ENCODE peak calls at places on chromosomes 11 and 22, in nine cellular contexts. Y is CD8-positive, alpha-beta T cell; T is heart right ventricle; N is HAP-1; F is H9; U is body of pancreas; S is psoas muscle; E is uterus; G is A673. B is an unnamed sample.

GRCh38 chr11:43943931-43944751 is 1.7 kb downstream of the C11orf96 start:
- DNase-seq in F (no peak), T (peak; percentile 44), E (no peak), S (peak; percentile 38), N (no peak), G (no peak), Y (no peak), U (no peak), B (peak; percentile 77)

GRCh38 chr11:70521475-70522260 is 123.3 kb downstream of the CTTN start:
- DNase-seq in E (no peak), G (no peak), N (no peak), S (no peak), F (no peak), Y (no peak), U (peak; percentile 26), T (no peak), B (no peak)

GRCh38 chr22:19378362-19378711 is 53.2 kb downstream of the HIRA start:
- DNase-seq in G (no peak), U (no peak), T (no peak), S (no peak), F (no peak), E (no peak), Y (no peak), N (no peak), B (no peak)

GRCh38 chr11:17513853-17514252 is 30.4 kb downstream of the USH1C start:
- DNase-seq in G (no peak), N (no peak), E (no peak), F (no peak), U (no peak), S (no peak), Y (no peak), T (no peak), B (no peak)

GRCh38 chr11:112620621-112621394 is 340.4 kb upstream of the NCAM1 start:
- DNase-seq in N (no peak), E (no peak), S (no peak), U (peak; percentile 53), F (no peak), Y (no peak), T (no peak), G (no peak), B (no peak)

GRCh38 chr22:22593964-22594656 is 35.0 kb upstream of the PRAME start:
- DNase-seq in N (peak; percentile 63), T (peak; percentile 23), F (peak; percentile 63), S (no peak), G (peak; percentile 78), U (peak; percentile 40), E (peak; percentile 17), Y (peak; percentile 25), B (no peak)

GRCh38 chr11:5204787-5205186 is 4.3 kb upstream of the OR51V1 start:
- DNase-seq in S (no peak), E (no peak), N (no peak), Y (no peak), F (no peak), G (no peak), T (no peak), U (no peak), B (no peak)

GRCh38 chr11:71448257-71449161 is at the start of gene DHCR7:
- DNase-seq in U (peak; percentile 96), S (peak; percentile 95), G (peak; percentile 98), Y (peak; percentile 87), N (peak; percentile 97), E (peak; percentile 91), F (peak; percentile 98), T (peak; percentile 96), B (peak; percentile 96)

GRCh38 chr11:10373340-10373739 is 68.5 kb downstream of the ADM start:
- DNase-seq in Y (no peak), E (no peak), S (no peak), F (no peak), G (no peak), N (no peak), T (no peak), U (no peak), B (no peak)

GRCh38 chr11:67024410-67024809 is 1.5 kb downstream of the SYT12 start:
- DNase-seq in E (no peak), N (no peak), G (no peak), F (no peak), Y (peak; percentile 30), T (no peak), U (no peak), S (no peak), B (no peak)

GRCh38 chr22:20205964-20206708 is 55.3 kb upstream of the CCDC188 start:
- DNase-seq in Y (peak; percentile 58), F (peak; percentile 69), T (peak; percentile 62), G (peak; percentile 74), S (peak; percentile 61), U (peak; percentile 77), E (peak; percentile 61), N (peak; percentile 84), B (peak; percentile 74)

GRCh38 chr11:73875840-73876239 is 806 bp downstream of the COA4 start:
- DNase-seq in T (no peak), U (no peak), N (peak; percentile 42), F (no peak), Y (no peak), G (no peak), E (no peak), S (no peak), B (no peak)

GRCh38 chr11:19715373-19715772 is 2.7 kb downstream of the NAV2 start:
- DNase-seq in Y (no peak), G (no peak), S (no peak), N (no peak), T (no peak), F (no peak), U (peak; percentile 18), E (no peak), B (no peak)

GRCh38 chr22:41382098-41382578 is 396 bp downstream of the TEF start:
- DNase-seq in T (peak; percentile 74), U (peak; percentile 60), N (peak; percentile 77), Y (peak; percentile 47), G (peak; percentile 76), E (peak; percentile 83), F (no peak), S (peak; percentile 79), B (peak; percentile 89)

GRCh38 chr22:37032535-37033460 is 13.3 kb downstream of the MPST start:
- DNase-seq in Y (no peak), U (peak; percentile 96), G (no peak), T (no peak), N (no peak), F (no peak), E (peak; percentile 64), S (peak; percentile 50), B (peak; percentile 82)

GRCh38 chr22:29316429-29316828 is 932 bp upstream of the RASL10A start:
- DNase-seq in F (no peak), E (no peak), G (no peak), T (no peak), U (no peak), N (no peak), Y (no peak), S (no peak), B (no peak)

GRCh38 chr11:75337195-75337654 is 14.2 kb downstream of the ARRB1 start:
- DNase-seq in U (no peak), G (peak; percentile 61), N (no peak), E (no peak), Y (no peak), T (no peak), S (peak; percentile 48), F (no peak), B (no peak)

GRCh38 chr11:75338516-75339218 is 12.8 kb downstream of the ARRB1 start:
- DNase-seq in T (no peak), F (no peak), G (no peak), S (no peak), U (no peak), E (no peak), Y (no peak), N (no peak), B (no peak)

GRCh38 chr11:75342231-75342918 is 9.1 kb downstream of the ARRB1 start:
- DNase-seq in U (no peak), N (no peak), E (no peak), F (no peak), G (no peak), T (no peak), Y (no peak), S (no peak), B (no peak)

GRCh38 chr11:75341583-75341982 is 9.9 kb downstream of the ARRB1 start:
- DNase-seq in N (no peak), U (no peak), G (no peak), F (no peak), E (no peak), S (no peak), T (no peak), Y (no peak), B (no peak)

DNA sequence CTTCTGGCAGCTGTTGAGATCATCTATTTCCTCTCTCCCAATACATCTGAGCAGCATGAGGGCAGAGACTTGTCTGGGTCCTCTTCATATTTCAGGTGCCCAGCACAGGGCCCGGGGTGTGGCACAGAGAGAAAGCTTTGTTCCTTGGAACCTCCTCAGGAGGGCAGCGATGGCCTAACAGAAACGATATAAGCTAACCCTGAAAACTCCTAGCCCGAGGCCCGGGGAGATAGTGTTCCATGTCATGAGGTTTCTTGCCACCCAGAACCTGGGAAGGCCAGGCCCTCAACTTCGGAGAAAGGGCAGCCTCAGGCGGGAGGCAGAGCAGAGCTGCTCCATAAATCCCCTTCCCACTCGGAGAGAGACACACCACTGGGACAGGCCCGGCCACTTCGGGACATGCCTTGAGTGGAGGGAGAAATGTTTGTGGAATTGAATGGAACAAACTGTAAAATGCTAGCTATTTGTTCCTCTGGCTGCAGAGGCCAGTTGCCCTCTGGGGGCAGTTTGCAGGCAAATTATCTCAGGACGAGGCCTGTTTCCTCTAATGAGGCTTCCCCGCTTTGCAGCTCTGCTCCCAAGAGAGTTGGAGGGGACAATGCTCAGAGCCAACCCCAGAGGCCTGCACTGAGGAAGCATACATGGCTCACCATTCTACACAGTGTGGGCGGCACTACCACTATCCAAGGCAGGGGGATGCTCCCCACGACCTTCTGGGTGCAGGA is 11.6 kb downstream of the ARRB1 start:
- DNase-seq in E (no peak), S (no peak), F (no peak), G (peak; percentile 80), N (no peak), T (peak; percentile 44), Y (no peak), U (no peak), B (peak; percentile 46)
- H3K4me1 ChIP-seq in E (peaks cover 16% of the 10 kb centered on the region), S (peaks cover 16% of the 10 kb centered on the region), F (peaks cover 11% of the 10 kb centered on the region), G (peaks cover 82% of the 10 kb centered on the region), N (peaks cover 8% of the 10 kb centered on the region), T (peaks cover 26% of the 10 kb centered on the region), Y (peaks cover 93% of the 10 kb centered on the region), U (peaks cover 80% of the 10 kb centered on the region), B (peaks cover 50% of the 10 kb centered on the region)

GRCh38 chr11:121300972-121301699 is 8.6 kb downstream of the SC5D start:
- DNase-seq in Y (no peak), T (no peak), N (no peak), G (no peak), U (no peak), F (no peak), S (no peak), E (no peak), B (no peak)
- H3K4me1 ChIP-seq in Y (no peaks in the 10 kb centered on the region), T (peaks cover 8% of the 10 kb centered on the region), N (peaks cover 6% of the 10 kb centered on the region), G (no peaks in the 10 kb centered on the region), U (peaks cover 10% of the 10 kb centered on the region), F (peaks cover 5% of the 10 kb centered on the region), S (no peaks in the 10 kb centered on the region), E (no peaks in the 10 kb centered on the region), B (peaks cover 2% of the 10 kb centered on the region)

GRCh38 chr11:65433657-65434056 is 11.1 kb downstream of the NEAT1 start:
- DNase-seq in Y (no peak), T (no peak), U (no peak), S (no peak), G (no peak), N (no peak), E (no peak), F (no peak), B (no peak)
- H3K4me1 ChIP-seq in Y (peaks cover 51% of the 10 kb centered on the region), T (peaks cover 10% of the 10 kb centered on the region), U (peaks cover 72% of the 10 kb centered on the region), S (peaks cover 77% of the 10 kb centered on the region), G (peaks cover 30% of the 10 kb centered on the region), N (peaks cover 39% of the 10 kb centered on the region), E (peaks cover 14% of the 10 kb centered on the region), F (peaks cover 7% of the 10 kb centered on the region), B (peaks cover 3% of the 10 kb centered on the region)

GRCh38 chr11:96254854-96255253 is 88.1 kb downstream of the MAML2 start:
- DNase-seq in F (no peak), U (no peak), S (no peak), T (no peak), G (no peak), Y (no peak), E (no peak), N (no peak), B (no peak)
- H3K4me1 ChIP-seq in F (peaks cover 2% of the 10 kb centered on the region), U (no peaks in the 10 kb centered on the region), S (peaks cover 15% of the 10 kb centered on the region), T (peaks cover 22% of the 10 kb centered on the region), G (peaks cover 69% of the 10 kb centered on the region), Y (peaks cover 89% of the 10 kb centered on the region), E (peaks cover 10% of the 10 kb centered on the region), N (peaks cover 29% of the 10 kb centered on the region), B (peaks cover 12% of the 10 kb centered on the region)